ENCODE peak calls at places on chromosomes 11 and 22, in nine cellular contexts. One of them, this sample, is unnamed.

GRCh38 chr11:8766993-8767374 is 84.4 kb downstream of the RPL27A start:
- DNase-seq in HFFc6: no peak
- DNase-seq in neural crest cell: no peak
- DNase-seq in stimulated activated CD8-positive, alpha-beta memory T cell treated with anti-CD3 and anti-CD28 coated beads, Interleukin-2, amount 100 ng/mL, for 1 hour: no peak
- DNase-seq in AG20443: no peak
- DNase-seq in heart left ventricle: no peak
- DNase-seq in mesendoderm: peak
- DNase-seq in HuH-7.5: no peak
- DNase-seq in AG04450: no peak
- DNase-seq in this sample: no peak

GRCh38 chr22:32852346-32853251 is 51.1 kb downstream of the TIMP3 start:
- DNase-seq in HFFc6: no peak
- DNase-seq in neural crest cell: no peak
- DNase-seq in stimulated activated CD8-positive, alpha-beta memory T cell treated with anti-CD3 and anti-CD28 coated beads, Interleukin-2, amount 100 ng/mL, for 1 hour: no peak
- DNase-seq in AG20443: no peak
- DNase-seq in heart left ventricle: peak
- DNase-seq in mesendoderm: no peak
- DNase-seq in HuH-7.5: no peak
- DNase-seq in AG04450: no peak
- DNase-seq in this sample: no peak

GRCh38 chr11:17528181-17528691 is 16.0 kb downstream of the USH1C start:
- DNase-seq in HFFc6: peak
- DNase-seq in neural crest cell: peak
- DNase-seq in stimulated activated CD8-positive, alpha-beta memory T cell treated with anti-CD3 and anti-CD28 coated beads, Interleukin-2, amount 100 ng/mL, for 1 hour: peak
- DNase-seq in AG20443: peak
- DNase-seq in heart left ventricle: peak
- DNase-seq in mesendoderm: peak
- DNase-seq in HuH-7.5: peak
- DNase-seq in AG04450: no peak
- DNase-seq in this sample: peak

GRCh38 chr11:19577849-19578619 is 134.6 kb upstream of the NAV2 start:
- DNase-seq in HFFc6: peak
- DNase-seq in neural crest cell: no peak
- DNase-seq in stimulated activated CD8-positive, alpha-beta memory T cell treated with anti-CD3 and anti-CD28 coated beads, Interleukin-2, amount 100 ng/mL, for 1 hour: no peak
- DNase-seq in AG20443: peak
- DNase-seq in heart left ventricle: peak
- DNase-seq in mesendoderm: no peak
- DNase-seq in HuH-7.5: no peak
- DNase-seq in AG04450: no peak
- DNase-seq in this sample: no peak

GRCh38 chr11:35256296-35256695 is 117.3 kb downstream of the CD44 start:
- DNase-seq in HFFc6: no peak
- DNase-seq in neural crest cell: no peak
- DNase-seq in stimulated activated CD8-positive, alpha-beta memory T cell treated with anti-CD3 and anti-CD28 coated beads, Interleukin-2, amount 100 ng/mL, for 1 hour: no peak
- DNase-seq in AG20443: no peak
- DNase-seq in heart left ventricle: no peak
- DNase-seq in mesendoderm: no peak
- DNase-seq in HuH-7.5: no peak
- DNase-seq in AG04450: no peak
- DNase-seq in this sample: no peak

GRCh38 chr11:46391578-46392420 is at the start of gene CHRM4:
- DNase-seq in HFFc6: no peak
- DNase-seq in neural crest cell: peak
- DNase-seq in stimulated activated CD8-positive, alpha-beta memory T cell treated with anti-CD3 and anti-CD28 coated beads, Interleukin-2, amount 100 ng/mL, for 1 hour: no peak
- DNase-seq in AG20443: peak
- DNase-seq in heart left ventricle: no peak
- DNase-seq in mesendoderm: peak
- DNase-seq in HuH-7.5: peak
- DNase-seq in AG04450: no peak
- DNase-seq in this sample: no peak

GRCh38 chr11:105297463-105297862 is 157.9 kb upstream of the CARD18 start:
- DNase-seq in HFFc6: peak
- DNase-seq in neural crest cell: no peak
- DNase-seq in stimulated activated CD8-positive, alpha-beta memory T cell treated with anti-CD3 and anti-CD28 coated beads, Interleukin-2, amount 100 ng/mL, for 1 hour: no peak
- DNase-seq in AG20443: peak
- DNase-seq in heart left ventricle: no peak
- DNase-seq in mesendoderm: no peak
- DNase-seq in HuH-7.5: no peak
- DNase-seq in AG04450: no peak
- DNase-seq in this sample: no peak

GRCh38 chr11:62459080-62459479 is 40.2 kb downstream of the SCGB1A1 start:
- DNase-seq in HFFc6: no peak
- DNase-seq in neural crest cell: no peak
- DNase-seq in stimulated activated CD8-positive, alpha-beta memory T cell treated with anti-CD3 and anti-CD28 coated beads, Interleukin-2, amount 100 ng/mL, for 1 hour: no peak
- DNase-seq in AG20443: peak
- DNase-seq in heart left ventricle: no peak
- DNase-seq in mesendoderm: no peak
- DNase-seq in HuH-7.5: no peak
- DNase-seq in AG04450: no peak
- DNase-seq in this sample: no peak

GRCh38 chr11:119338318-119338890 is 2.3 kb downstream of the C1QTNF5 start:
- DNase-seq in HFFc6: peak
- DNase-seq in neural crest cell: peak
- DNase-seq in stimulated activated CD8-positive, alpha-beta memory T cell treated with anti-CD3 and anti-CD28 coated beads, Interleukin-2, amount 100 ng/mL, for 1 hour: peak
- DNase-seq in AG20443: peak
- DNase-seq in heart left ventricle: peak
- DNase-seq in mesendoderm: peak
- DNase-seq in HuH-7.5: peak
- DNase-seq in AG04450: no peak
- DNase-seq in this sample: peak

GRCh38 chr11:102410382-102410784 is 42.2 kb downstream of the TMEM123 start:
- DNase-seq in HFFc6: no peak
- DNase-seq in neural crest cell: no peak
- DNase-seq in stimulated activated CD8-positive, alpha-beta memory T cell treated with anti-CD3 and anti-CD28 coated beads, Interleukin-2, amount 100 ng/mL, for 1 hour: no peak
- DNase-seq in AG20443: peak
- DNase-seq in heart left ventricle: no peak
- DNase-seq in mesendoderm: peak
- DNase-seq in HuH-7.5: no peak
- DNase-seq in AG04450: peak
- DNase-seq in this sample: no peak

GRCh38 chr11:17498058-17498457 is 21.4 kb upstream of the ABCC8 start:
- DNase-seq in HFFc6: no peak
- DNase-seq in neural crest cell: no peak
- DNase-seq in stimulated activated CD8-positive, alpha-beta memory T cell treated with anti-CD3 and anti-CD28 coated beads, Interleukin-2, amount 100 ng/mL, for 1 hour: no peak
- DNase-seq in AG20443: no peak
- DNase-seq in heart left ventricle: no peak
- DNase-seq in mesendoderm: peak
- DNase-seq in HuH-7.5: no peak
- DNase-seq in AG04450: no peak
- DNase-seq in this sample: no peak

GRCh38 chr11:86511086-86511551 is 136.4 kb downstream of the CCDC81 start:
- DNase-seq in HFFc6: peak
- DNase-seq in neural crest cell: no peak
- DNase-seq in stimulated activated CD8-positive, alpha-beta memory T cell treated with anti-CD3 and anti-CD28 coated beads, Interleukin-2, amount 100 ng/mL, for 1 hour: no peak
- DNase-seq in AG20443: no peak
- DNase-seq in heart left ventricle: no peak
- DNase-seq in mesendoderm: no peak
- DNase-seq in HuH-7.5: no peak
- DNase-seq in AG04450: no peak
- DNase-seq in this sample: no peak

GRCh38 chr22:46354993-46355305 is 19.4 kb downstream of the TRMU start:
- DNase-seq in HFFc6: no peak
- DNase-seq in neural crest cell: no peak
- DNase-seq in stimulated activated CD8-positive, alpha-beta memory T cell treated with anti-CD3 and anti-CD28 coated beads, Interleukin-2, amount 100 ng/mL, for 1 hour: no peak
- DNase-seq in AG20443: no peak
- DNase-seq in heart left ventricle: no peak
- DNase-seq in mesendoderm: no peak
- DNase-seq in HuH-7.5: no peak
- DNase-seq in AG04450: no peak
- DNase-seq in this sample: no peak

GRCh38 chr22:36551096-36551495 is 22.1 kb upstream of the EIF3D start:
- DNase-seq in HFFc6: no peak
- DNase-seq in neural crest cell: no peak
- DNase-seq in stimulated activated CD8-positive, alpha-beta memory T cell treated with anti-CD3 and anti-CD28 coated beads, Interleukin-2, amount 100 ng/mL, for 1 hour: no peak
- DNase-seq in AG20443: no peak
- DNase-seq in heart left ventricle: no peak
- DNase-seq in mesendoderm: no peak
- DNase-seq in HuH-7.5: no peak
- DNase-seq in AG04450: no peak
- DNase-seq in this sample: no peak

GRCh38 chr11:88454881-88455280 is 117.3 kb upstream of the CTSC start:
- DNase-seq in HFFc6: peak
- DNase-seq in neural crest cell: no peak
- DNase-seq in stimulated activated CD8-positive, alpha-beta memory T cell treated with anti-CD3 and anti-CD28 coated beads, Interleukin-2, amount 100 ng/mL, for 1 hour: no peak
- DNase-seq in AG20443: peak
- DNase-seq in heart left ventricle: no peak
- DNase-seq in mesendoderm: no peak
- DNase-seq in HuH-7.5: no peak
- DNase-seq in AG04450: peak
- DNase-seq in this sample: no peak

GRCh38 chr11:104907521-104908185 is 9.4 kb upstream of the CASP12 start:
- DNase-seq in HFFc6: peak
- DNase-seq in neural crest cell: no peak
- DNase-seq in stimulated activated CD8-positive, alpha-beta memory T cell treated with anti-CD3 and anti-CD28 coated beads, Interleukin-2, amount 100 ng/mL, for 1 hour: no peak
- DNase-seq in AG20443: no peak
- DNase-seq in heart left ventricle: no peak
- DNase-seq in mesendoderm: no peak
- DNase-seq in HuH-7.5: no peak
- DNase-seq in AG04450: peak
- DNase-seq in this sample: no peak

GRCh38 chr22:36773935-36774334 is 2.0 kb downstream of the IFT27 start:
- DNase-seq in HFFc6: peak
- DNase-seq in neural crest cell: no peak
- DNase-seq in stimulated activated CD8-positive, alpha-beta memory T cell treated with anti-CD3 and anti-CD28 coated beads, Interleukin-2, amount 100 ng/mL, for 1 hour: no peak
- DNase-seq in AG20443: peak
- DNase-seq in heart left ventricle: no peak
- DNase-seq in mesendoderm: peak
- DNase-seq in HuH-7.5: no peak
- DNase-seq in AG04450: no peak
- DNase-seq in this sample: no peak

GRCh38 chr11:60935676-60936442 is 11.6 kb downstream of the TMEM132A start:
- DNase-seq in HFFc6: no peak
- DNase-seq in neural crest cell: no peak
- DNase-seq in stimulated activated CD8-positive, alpha-beta memory T cell treated with anti-CD3 and anti-CD28 coated beads, Interleukin-2, amount 100 ng/mL, for 1 hour: no peak
- DNase-seq in AG20443: no peak
- DNase-seq in heart left ventricle: no peak
- DNase-seq in mesendoderm: no peak
- DNase-seq in HuH-7.5: no peak
- DNase-seq in AG04450: no peak
- DNase-seq in this sample: no peak

GRCh38 chr11:95544095-95544795 is 245.3 kb downstream of the FAM76B start:
- DNase-seq in HFFc6: no peak
- DNase-seq in neural crest cell: no peak
- DNase-seq in stimulated activated CD8-positive, alpha-beta memory T cell treated with anti-CD3 and anti-CD28 coated beads, Interleukin-2, amount 100 ng/mL, for 1 hour: no peak
- DNase-seq in AG20443: peak
- DNase-seq in heart left ventricle: no peak
- DNase-seq in mesendoderm: no peak
- DNase-seq in HuH-7.5: no peak
- DNase-seq in AG04450: no peak
- DNase-seq in this sample: no peak

GRCh38 chr22:43789452-43789851 is 22.7 kb downstream of the EFCAB6 start:
- DNase-seq in HFFc6: peak
- DNase-seq in neural crest cell: no peak
- DNase-seq in stimulated activated CD8-positive, alpha-beta memory T cell treated with anti-CD3 and anti-CD28 coated beads, Interleukin-2, amount 100 ng/mL, for 1 hour: no peak
- DNase-seq in AG20443: peak
- DNase-seq in heart left ventricle: peak
- DNase-seq in mesendoderm: no peak
- DNase-seq in HuH-7.5: no peak
- DNase-seq in AG04450: peak
- DNase-seq in this sample: no peak

GRCh38 chr11:13667245-13667644 is 1.2 kb upstream of the FAR1 start:
- DNase-seq in HFFc6: peak
- DNase-seq in neural crest cell: no peak
- DNase-seq in stimulated activated CD8-positive, alpha-beta memory T cell treated with anti-CD3 and anti-CD28 coated beads, Interleukin-2, amount 100 ng/mL, for 1 hour: no peak
- DNase-seq in AG20443: peak
- DNase-seq in heart left ventricle: no peak
- DNase-seq in mesendoderm: no peak
- DNase-seq in HuH-7.5: no peak
- DNase-seq in AG04450: no peak
- DNase-seq in this sample: no peak

GRCh38 chr11:123137496-123138270 is 57.4 kb downstream of the CLMP start:
- DNase-seq in HFFc6: peak
- DNase-seq in neural crest cell: peak
- DNase-seq in stimulated activated CD8-positive, alpha-beta memory T cell treated with anti-CD3 and anti-CD28 coated beads, Interleukin-2, amount 100 ng/mL, for 1 hour: no peak
- DNase-seq in AG20443: peak
- DNase-seq in heart left ventricle: peak
- DNase-seq in mesendoderm: peak
- DNase-seq in HuH-7.5: no peak
- DNase-seq in AG04450: no peak
- DNase-seq in this sample: no peak